ENCODE peak calls at places on chromosome 17, in nine cellular contexts. O is esophagus squamous epithelium, F is transverse colon, G is GM12891, U is stomach, Z is heart left ventricle, V is sigmoid colon, I is spleen, X is tibial nerve. T is an unnamed sample.

GRCh38 chr17:80999224-81000088 is 7.8 kb downstream of the CHMP6 start:
- DNase-seq in O (no peak), F (no peak), G (peak), U (no peak), Z (no peak), V (no peak), I (peak), X (no peak), T (no peak)

GRCh38 chr17:5592382-5592781 is 8.1 kb upstream of the NLRP1 start:
- DNase-seq in O (no peak), F (no peak), G (no peak), U (no peak), Z (no peak), V (no peak), I (no peak), X (no peak), T (no peak)

GRCh38 chr17:75652341-75652740 is 14.6 kb downstream of the RECQL5 start:
- DNase-seq in O (no peak), F (no peak), G (no peak), U (no peak), Z (no peak), V (peak), I (no peak), X (no peak), T (no peak)

GRCh38 chr17:14211246-14211645 is 25.4 kb downstream of the CDRT15 start:
- DNase-seq in O (no peak), F (no peak), G (no peak), U (no peak), Z (no peak), V (no peak), I (no peak), X (no peak), T (no peak)

GRCh38 chr17:66190738-66191606 is 961 bp downstream of the CEP112 start:
- DNase-seq in O (no peak), F (no peak), G (no peak), U (no peak), Z (peak), V (no peak), I (no peak), X (no peak), T (peak)

GRCh38 chr17:7191571-7192270 is 12.6 kb upstream of the ASGR1 start:
- DNase-seq in O (no peak), F (no peak), G (peak), U (no peak), Z (peak), V (no peak), I (no peak), X (peak), T (peak)

GRCh38 chr17:35460354-35460851 is 11.8 kb upstream of the SLFN13 start:
- DNase-seq in O (no peak), F (peak), G (peak), U (peak), Z (peak), V (no peak), I (peak), X (no peak), T (no peak)

GRCh38 chr17:71699907-71700306 is 420.9 kb upstream of the SOX9 start:
- DNase-seq in O (no peak), F (no peak), G (no peak), U (no peak), Z (no peak), V (no peak), I (no peak), X (no peak), T (no peak)

GRCh38 chr17:78917451-78918307 is 7.5 kb downstream of the TIMP2 start:
- DNase-seq in O (no peak), F (no peak), G (no peak), U (no peak), Z (no peak), V (no peak), I (no peak), X (no peak), T (no peak)

GRCh38 chr17:31052187-31052889 is 42.4 kb upstream of the NF1 start:
- DNase-seq in O (no peak), F (no peak), G (no peak), U (no peak), Z (peak), V (peak), I (no peak), X (peak), T (peak)

DNA sequence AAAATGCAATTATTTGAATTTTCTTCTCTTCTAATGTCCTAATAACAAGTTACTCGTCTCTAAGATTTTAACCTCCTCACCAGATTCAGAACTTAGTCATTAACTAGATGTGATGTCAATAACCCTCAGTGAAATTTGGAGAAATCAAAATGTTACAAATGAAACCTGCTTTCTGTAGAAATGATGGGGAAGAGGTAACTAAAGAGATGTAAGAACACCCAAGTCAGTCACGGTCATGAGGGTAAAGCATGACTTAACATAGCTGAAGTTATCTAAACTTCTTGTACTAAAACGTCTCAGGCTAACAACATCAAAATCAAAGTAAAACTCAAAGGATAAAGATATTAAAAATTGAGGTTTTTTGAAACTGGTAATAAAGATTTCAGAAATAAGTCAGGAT is 9.7 kb downstream of the RNFT1 start:
- DNase-seq in O (no peak), F (no peak), G (no peak), U (no peak), Z (no peak), V (no peak), I (no peak), X (no peak), T (no peak)
- TF ChIP-seq POLR2A in O (no peak), F (no peak), G (no peak), U (no peak), Z (no peak), V (no peak), I (no peak), X (no peak), T (no peak)

GRCh38 chr17:73092518-73093135 is at the start of gene SLC39A11:
- DNase-seq in O (peak), F (peak), G (peak), U (peak), Z (peak), V (peak), I (peak), X (peak), T (peak)
- TF ChIP-seq POLR2A in O (peak), F (peak), G (peak), U (no peak), Z (no peak), V (no peak), I (no peak), X (no peak), T (peak)

GRCh38 chr17:64326420-64327054 is 63.5 kb upstream of the TEX2 start:
- DNase-seq in O (peak), F (peak), G (no peak), U (peak), Z (peak), V (peak), I (peak), X (peak), T (no peak)
- TF ChIP-seq POLR2A in O (no peak), F (no peak), G (no peak), U (no peak), Z (no peak), V (no peak), I (no peak), X (no peak), T (no peak)

GRCh38 chr17:28335959-28336871 is 654 bp downstream of the TNFAIP1 start:
- DNase-seq in O (no peak), F (peak), G (no peak), U (peak), Z (peak), V (peak), I (peak), X (peak), T (peak)
- TF ChIP-seq POLR2A in O (no peak), F (no peak), G (no peak), U (no peak), Z (no peak), V (no peak), I (peak), X (no peak), T (peak)

DNA sequence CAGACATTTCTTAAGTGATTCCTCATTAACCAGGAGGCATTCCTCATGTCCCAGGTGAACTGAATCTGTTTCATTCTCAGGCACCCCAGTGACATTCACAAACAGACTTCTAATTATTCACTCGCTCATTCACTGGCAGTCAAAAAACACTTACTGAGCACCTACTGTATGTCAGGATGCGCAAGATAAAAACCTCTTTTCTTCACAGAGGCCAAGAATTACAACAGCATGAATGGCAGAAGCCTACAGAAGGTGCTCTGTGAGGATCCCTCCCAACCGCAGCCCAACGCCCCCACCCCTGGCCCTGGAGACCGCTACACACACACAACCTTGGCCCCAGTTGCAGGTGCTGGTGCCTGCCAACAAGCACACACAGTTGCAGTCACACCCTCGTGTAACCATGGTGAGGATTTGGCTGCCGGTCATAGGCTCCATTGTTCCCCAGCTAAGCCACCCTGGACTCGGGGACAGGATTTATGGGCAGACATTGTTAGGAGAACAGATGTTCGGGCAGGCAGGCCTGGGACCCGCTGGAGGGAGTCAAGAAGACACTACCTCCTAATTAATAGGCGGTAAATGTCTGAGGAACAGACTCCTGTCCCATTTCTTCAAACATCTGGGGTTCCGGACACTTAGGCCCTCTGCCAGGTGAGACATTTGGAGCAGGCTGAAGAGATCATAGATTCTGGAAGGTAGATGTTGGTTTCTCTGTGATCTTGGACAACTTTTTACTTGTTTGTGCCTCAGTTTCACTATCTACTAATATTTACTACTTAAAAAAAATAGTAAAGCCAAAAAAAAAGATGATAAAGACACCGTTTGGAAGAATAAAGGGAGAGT is 43.2 kb downstream of the CUEDC1 start:
- DNase-seq in O (no peak), F (peak), G (no peak), U (peak), Z (peak), V (peak), I (no peak), X (peak), T (peak)
- TF ChIP-seq POLR2A in O (no peak), F (no peak), G (no peak), U (no peak), Z (no peak), V (no peak), I (no peak), X (no peak), T (no peak)

DNA sequence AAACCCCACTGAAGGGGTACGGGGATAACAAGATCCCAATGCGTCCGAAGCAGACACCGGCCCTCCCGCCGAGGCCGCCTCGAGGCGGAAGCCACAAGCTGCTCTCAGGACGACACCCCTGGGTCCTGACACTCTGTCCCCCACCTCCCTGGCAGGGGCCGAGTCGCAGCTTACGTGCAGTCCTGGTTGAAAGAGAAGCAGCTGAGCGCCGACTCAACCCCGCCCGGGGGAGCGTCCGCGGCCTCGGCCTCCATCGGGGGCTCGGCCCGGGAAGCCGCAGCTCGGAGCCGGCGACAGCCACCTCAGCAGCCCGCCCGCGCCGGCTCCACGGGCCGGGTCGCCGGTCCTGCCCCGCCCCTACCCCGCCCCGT is at the start of gene WIPI1:
- DNase-seq in O (no peak), F (peak), G (no peak), U (no peak), Z (no peak), V (peak), I (peak), X (no peak), T (no peak)
- TF ChIP-seq POLR2A in O (peak), F (peak), G (no peak), U (no peak), Z (peak), V (peak), I (peak), X (peak), T (peak)

GRCh38 chr17:73365203-73365933 is 53.6 kb upstream of the CDC42EP4 start:
- DNase-seq in O (no peak), F (no peak), G (no peak), U (no peak), Z (no peak), V (no peak), I (no peak), X (no peak), T (no peak)

GRCh38 chr17:73365934-73366623 is 54.3 kb upstream of the CDC42EP4 start:
- DNase-seq in O (no peak), F (no peak), G (no peak), U (no peak), Z (peak), V (no peak), I (no peak), X (peak), T (no peak)

GRCh38 chr17:73369126-73369525 is 57.3 kb upstream of the CDC42EP4 start:
- DNase-seq in O (no peak), F (no peak), G (no peak), U (peak), Z (no peak), V (no peak), I (no peak), X (no peak), T (no peak)

GRCh38 chr17:73371285-73371684 is 59.5 kb upstream of the CDC42EP4 start:
- DNase-seq in O (no peak), F (no peak), G (no peak), U (no peak), Z (no peak), V (no peak), I (no peak), X (no peak), T (peak)

DNA sequence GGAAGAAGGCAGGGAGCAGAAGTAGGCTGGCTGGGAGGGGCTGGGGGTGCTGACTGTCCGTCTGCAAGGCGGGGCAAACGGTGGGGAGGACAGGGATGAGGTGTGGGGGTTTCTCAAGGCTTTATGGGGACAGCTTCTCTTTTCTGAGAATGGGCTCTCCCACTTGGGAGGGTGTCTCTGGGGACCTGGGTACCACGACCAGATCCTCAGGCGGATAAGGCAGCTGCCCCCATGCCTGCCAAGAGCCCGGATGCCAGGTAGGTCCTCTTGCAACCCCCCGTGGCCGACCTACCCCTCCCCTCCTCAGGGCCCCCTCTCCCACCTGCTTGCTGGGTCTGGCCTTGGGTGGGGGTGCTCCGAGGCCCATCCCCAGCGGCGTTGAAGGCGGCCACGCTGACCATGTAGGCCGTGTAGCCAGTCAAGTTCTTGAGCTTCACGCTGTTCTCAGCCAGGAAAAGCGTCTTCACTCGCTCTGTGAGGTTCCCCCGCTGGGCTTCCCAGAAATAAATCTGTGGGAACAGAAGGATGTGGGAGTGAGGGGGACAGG is 56.4 kb upstream of the CDC42EP4 start:
- DNase-seq in O (no peak), F (no peak), G (no peak), U (no peak), Z (no peak), V (no peak), I (no peak), X (no peak), T (no peak)
- TF ChIP-seq POLR2A in O (no peak), F (no peak), G (no peak), U (no peak), Z (no peak), V (no peak), I (no peak), X (no peak), T (no peak)